ENCODE peak calls at places on chromosomes 7 and 10, in seven cellular contexts. M is ovary, D is A549, J is GM12878, T is sigmoid colon, A is HepG2, L is transverse colon. N is an unnamed sample. For H3K4me1, the result is how much of the 10 kb centered on the place peaks cover.

GRCh38 chr7:151062399-151063211 is 3.2 kb downstream of the SLC4A2 start:
- DNase-seq in T (peak), J (no peak), D (peak), A (peak), M (peak), L (peak), N (peak)

GRCh38 chr7:17123020-17123419 is 175.4 kb upstream of the AHR start:
- DNase-seq in T (no peak), M (no peak), A (no peak), D (peak), L (no peak), J (peak), N (no peak)

GRCh38 chr10:43980313-43980712 is 331.6 kb upstream of the ZNF32 start:
- DNase-seq in M (no peak), A (no peak), J (no peak), D (no peak), T (no peak), L (no peak), N (no peak)

GRCh38 chr7:141071855-141072547 is 1.9 kb upstream of the TMEM178B start:
- DNase-seq in M (no peak), L (no peak), T (no peak), J (no peak), D (no peak), A (no peak), N (no peak)

GRCh38 chr10:117552156-117552620 is 9.6 kb downstream of the EMX2 start:
- DNase-seq in D (no peak), T (no peak), M (no peak), A (no peak), J (no peak), L (no peak), N (no peak)

GRCh38 chr10:132139526-132139925 is 47.2 kb upstream of the DPYSL4 start:
- DNase-seq in D (no peak), T (peak), A (no peak), L (no peak), J (no peak), M (peak), N (no peak)

GRCh38 chr10:93554760-93555432 is 11.6 kb upstream of the FFAR4 start:
- DNase-seq in A (peak), T (no peak), M (no peak), D (peak), L (peak), J (no peak), N (peak)

GRCh38 chr7:148398844-148399365 is 191.7 kb upstream of the C7orf33 start:
- DNase-seq in D (no peak), T (no peak), A (no peak), M (no peak), J (peak), L (no peak), N (no peak)

GRCh38 chr7:135508853-135509588 is 881 bp downstream of the CNOT4 start:
- DNase-seq in J (peak), M (no peak), T (no peak), D (peak), A (peak), L (peak), N (no peak)

GRCh38 chr10:1605999-1606940 is 131.1 kb downstream of the ADARB2 start:
- DNase-seq in J (no peak), M (no peak), T (no peak), D (no peak), L (no peak), A (no peak), N (no peak)

GRCh38 chr7:39754326-39755120 is 131.2 kb downstream of the RALA start:
- DNase-seq in M (peak), J (no peak), A (no peak), D (no peak), L (no peak), T (no peak), N (no peak)

GRCh38 chr10:119136084-119136483 is 29.4 kb downstream of the SFXN4 start:
- DNase-seq in T (peak), M (no peak), J (no peak), D (no peak), A (no peak), L (no peak), N (no peak)

GRCh38 chr10:93445978-93446720 is 36.0 kb downstream of the MYOF start:
- DNase-seq in D (no peak), J (no peak), M (no peak), A (no peak), T (peak), L (no peak), N (no peak)

GRCh38 chr7:1858435-1859265 is 188.6 kb downstream of the ELFN1 start:
- DNase-seq in J (no peak), A (no peak), D (no peak), T (peak), L (no peak), M (no peak), N (no peak)

GRCh38 chr10:99975942-99976809 is 33.6 kb downstream of the DNMBP start:
- DNase-seq in T (no peak), L (no peak), J (no peak), A (no peak), M (no peak), D (no peak), N (no peak)

GRCh38 chr10:33459597-33459996 is 125.1 kb upstream of the NRP1 start:
- DNase-seq in M (no peak), D (no peak), A (peak), T (no peak), J (no peak), L (no peak), N (no peak)

GRCh38 chr10:129055966-129056365 is 411.1 kb upstream of the MGMT start:
- DNase-seq in J (no peak), T (no peak), A (no peak), M (no peak), D (no peak), L (no peak), N (no peak)

GRCh38 chr7:36661135-36661840 is 63.0 kb downstream of the AOAH start:
- DNase-seq in M (no peak), T (no peak), A (no peak), D (peak), L (peak), J (no peak), N (no peak)

GRCh38 chr7:162583-163297 is 29.6 kb upstream of the FAM20C start:
- DNase-seq in D (no peak), J (no peak), L (no peak), T (no peak), M (no peak), A (no peak), N (no peak)

GRCh38 chr7:1187127-1187526 is 27.1 kb upstream of the ZFAND2A start:
- DNase-seq in T (no peak), A (no peak), D (no peak), L (no peak), J (no peak), M (no peak), N (no peak)

GRCh38 chr10:79411546-79412495 is 33.6 kb downstream of the ZCCHC24 start:
- DNase-seq in L (no peak), T (peak), M (peak), A (no peak), J (no peak), D (no peak), N (no peak)

GRCh38 chr7:11557627-11558026 is 274.4 kb downstream of the THSD7A start:
- DNase-seq in A (peak), M (no peak), D (peak), T (no peak), J (no peak), L (no peak), N (no peak)

GRCh38 chr10:132257271-132257670 is 50.5 kb downstream of the STK32C start:
- DNase-seq in J (no peak), A (no peak), D (no peak), T (no peak), M (no peak), L (no peak), N (no peak)

GRCh38 chr7:40836218-40836617 is 701.4 kb downstream of the SUGCT start:
- DNase-seq in M (no peak), T (no peak), A (no peak), L (no peak), J (no peak), D (no peak), N (no peak)

GRCh38 chr10:46018453-46019169 is 11.8 kb downstream of the NCOA4 start:
- DNase-seq in J (no peak), L (no peak), A (no peak), D (no peak), M (no peak), T (no peak), N (no peak)
- TF ChIP-seq EP300 in J (no peak), L (no peak), A (no peak), D (no peak), M (no peak), T (no peak), N (no peak)

DNA sequence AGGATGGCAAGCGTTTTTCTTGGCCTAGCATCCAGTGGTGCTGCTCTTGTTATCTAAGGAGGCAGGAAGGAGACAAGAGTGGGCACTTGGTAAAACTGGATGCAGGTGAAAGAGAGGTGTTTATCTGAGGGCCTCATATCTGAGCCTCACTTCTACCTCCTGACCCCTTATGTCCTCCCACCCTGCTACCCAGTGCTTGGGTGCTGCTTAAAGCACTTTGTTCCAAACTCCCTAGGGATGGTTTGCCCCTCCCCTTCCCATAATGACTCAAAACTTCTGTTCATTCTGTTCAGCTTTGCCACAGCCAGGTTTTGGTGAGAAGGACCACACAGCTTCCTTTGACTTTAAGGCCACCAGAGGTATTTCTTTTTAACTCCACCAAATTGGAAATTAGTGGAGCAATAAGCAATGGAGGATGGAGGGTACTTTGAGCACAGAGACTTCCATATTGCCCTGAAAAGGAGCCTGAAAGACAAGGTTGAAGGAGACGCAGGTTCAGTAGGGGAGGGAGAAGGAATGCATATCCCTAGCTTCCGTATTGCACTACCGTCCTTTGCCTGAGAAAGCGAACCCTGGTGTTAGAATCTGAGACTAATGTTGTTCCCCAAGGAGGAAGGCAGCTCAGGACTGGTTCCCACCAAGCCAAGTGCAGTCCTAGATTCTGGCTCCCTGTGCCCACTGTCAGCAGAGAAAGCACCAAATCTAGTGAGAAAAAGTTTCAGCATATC is 30.1 kb downstream of the ENTPD1 start:
- DNase-seq in L (no peak), D (no peak), M (no peak), A (no peak), J (peak), T (no peak), N (no peak)
- TF ChIP-seq CTCF in L (no peak), D (no peak), M (no peak), A (no peak), J (no peak), T (no peak), N (no peak)

GRCh38 chr7:90689256-90689655 is 93.1 kb downstream of the CDK14 start:
- DNase-seq in J (no peak), M (no peak), D (no peak), L (no peak), T (no peak), A (no peak), N (no peak)
- H3K4me1 ChIP-seq in J (under half), M (under half), D (under half), L (under half), T (under half), A (under half), N (under half)

GRCh38 chr7:2993868-2994267 is 49.8 kb downstream of the CARD11 start:
- DNase-seq in J (no peak), D (no peak), T (peak), A (no peak), L (peak), M (no peak), N (peak)
- TF ChIP-seq EP300 in J (no peak), D (no peak), T (no peak), A (no peak), L (no peak), M (no peak), N (no peak)

GRCh38 chr10:128036746-128037542 is 89.3 kb downstream of the MKI67 start:
- DNase-seq in J (no peak), M (peak), A (no peak), T (no peak), D (peak), L (peak), N (no peak)

GRCh38 chr10:128032466-128032865 is 93.8 kb downstream of the MKI67 start:
- DNase-seq in M (no peak), D (no peak), J (no peak), T (no peak), L (no peak), A (no peak), N (no peak)

GRCh38 chr10:128031216-128031615 is 95.0 kb downstream of the MKI67 start:
- DNase-seq in J (no peak), A (no peak), M (no peak), T (peak), D (no peak), L (no peak), N (no peak)

GRCh38 chr10:128036011-128036615 is 90.1 kb downstream of the MKI67 start:
- DNase-seq in A (no peak), L (no peak), J (no peak), D (no peak), M (no peak), T (no peak), N (no peak)

GRCh38 chr10:128035557-128035973 is 90.7 kb downstream of the MKI67 start:
- DNase-seq in J (no peak), D (peak), L (peak), A (no peak), M (no peak), T (no peak), N (peak)
- TF ChIP-seq CTCF in J (peak), D (peak), L (peak), A (peak), M (no peak), T (peak), N (peak)

GRCh38 chr7:103347507-103348267 is at the start of gene PSMC2:
- DNase-seq in T (peak), M (peak), L (peak), A (peak), J (peak), D (peak), N (peak)

GRCh38 chr7:103348959-103349358 is 1.5 kb downstream of the PSMC2 start:
- DNase-seq in J (no peak), L (no peak), A (no peak), D (no peak), T (no peak), M (no peak), N (no peak)

GRCh38 chr7:103343758-103344452 is 662 bp downstream of the DNAJC2 start:
- DNase-seq in L (peak), D (peak), J (no peak), A (peak), T (peak), M (peak), N (no peak)

GRCh38 chr7:103344453-103345149 is at the start of gene DNAJC2:
- DNase-seq in T (peak), M (peak), A (peak), D (peak), J (peak), L (peak), N (peak)

GRCh38 chr7:103348452-103348851 is 1.0 kb downstream of the PSMC2 start:
- DNase-seq in T (no peak), M (no peak), D (no peak), J (no peak), A (no peak), L (no peak), N (no peak)
- H3K4me1 ChIP-seq in T (under half), M (under half), D (under half), J (under half), A (under half), L (under half), N (under half)

N was measured in stomach.